ENCODE peak calls at places on chromosome 11, in ten cellular contexts. P is gastrocnemius medialis, J is IMR-90, N is GM23338, M is fibroblast of the aortic adventitia, R is AG09309, V is keratinocyte, T is heart left ventricle, G is GM06990, S is kidney. F is an unnamed sample.
A peak's percentile ranks its signal among the peaks of the same experiment; 100 is the strongest.

GRCh38 chr11:44016129-44016528 is 31.7 kb upstream of the ACCSL start:
- DNase-seq in M (peak; percentile 85), R (no peak), S (peak; percentile 88), G (no peak), J (peak; percentile 67), N (no peak), P (peak; percentile 29), T (peak; percentile 89), V (no peak), F (no peak)

GRCh38 chr11:60594998-60595637 is 79.9 kb downstream of the MS4A13 start:
- DNase-seq in V (no peak), N (no peak), R (no peak), P (no peak), M (no peak), G (no peak), J (no peak), S (no peak), T (no peak), F (no peak)

GRCh38 chr11:544817-545166 is 7.5 kb downstream of the LRRC56 start:
- DNase-seq in S (no peak), J (no peak), P (no peak), R (no peak), G (no peak), M (no peak), V (no peak), N (no peak), T (no peak), F (no peak)

GRCh38 chr11:47538741-47539575 is 14.0 kb downstream of the CELF1 start:
- DNase-seq in M (peak; percentile 33), N (no peak), G (no peak), T (no peak), J (no peak), S (no peak), R (no peak), V (no peak), P (no peak), F (no peak)

GRCh38 chr11:86660011-86660595 is 12.3 kb downstream of the ME3 start:
- DNase-seq in G (no peak), J (peak; percentile 77), T (no peak), V (no peak), S (no peak), N (no peak), M (peak; percentile 72), P (no peak), R (no peak), F (no peak)

GRCh38 chr11:25734592-25735211 is 597.2 kb upstream of the ANO3 start:
- DNase-seq in V (no peak), N (peak; percentile 88), P (no peak), G (no peak), R (no peak), T (no peak), M (peak; percentile 47), S (no peak), J (peak; percentile 19), F (peak; percentile 40)

GRCh38 chr11:125332821-125333220 is 163.2 kb downstream of the FEZ1 start:
- DNase-seq in V (no peak), T (no peak), N (no peak), R (no peak), M (no peak), P (no peak), J (no peak), S (no peak), G (no peak), F (no peak)

GRCh38 chr11:115980336-115980735 is 476.1 kb upstream of the CADM1 start:
- DNase-seq in M (no peak), J (no peak), N (no peak), P (no peak), T (no peak), G (no peak), S (no peak), R (no peak), V (no peak), F (no peak)

GRCh38 chr11:32255876-32256275 is 165.0 kb downstream of the RCN1 start:
- DNase-seq in R (no peak), T (no peak), J (no peak), N (no peak), G (no peak), S (no peak), M (no peak), P (no peak), V (no peak), F (no peak)

GRCh38 chr11:44150395-44150794 is 54.9 kb downstream of the EXT2 start:
- DNase-seq in S (no peak), T (no peak), M (no peak), R (no peak), G (no peak), J (no peak), V (no peak), P (no peak), N (no peak), F (no peak)

GRCh38 chr11:69442012-69442806 is 39.3 kb upstream of the LINC01488 start:
- DNase-seq in S (peak; percentile 28), P (no peak), M (no peak), R (no peak), T (no peak), V (peak; percentile 49), J (no peak), G (no peak), N (no peak), F (no peak)

GRCh38 chr11:9784602-9785315 is 120.9 kb downstream of the SWAP70 start:
- DNase-seq in G (no peak), R (no peak), N (no peak), V (no peak), S (no peak), J (no peak), T (no peak), P (no peak), M (peak; percentile 40), F (no peak)

GRCh38 chr11:8207080-8208000 is 38.5 kb upstream of the RIC3 start:
- DNase-seq in S (no peak), J (peak; percentile 22), T (no peak), R (no peak), G (no peak), N (no peak), P (no peak), M (no peak), V (no peak), F (no peak)

GRCh38 chr11:117231637-117232021 is 244 bp downstream of the PCSK7 start:
- DNase-seq in T (no peak), R (no peak), S (no peak), G (no peak), J (no peak), N (peak; percentile 24), P (no peak), M (no peak), V (no peak), F (no peak)

GRCh38 chr11:46305295-46305694 is 27.8 kb downstream of the CREB3L1 start:
- DNase-seq in V (no peak), M (peak; percentile 32), R (no peak), S (no peak), J (peak; percentile 35), T (no peak), G (no peak), N (no peak), P (no peak), F (no peak)

GRCh38 chr11:44024977-44025376 is 22.8 kb upstream of the ACCSL start:
- DNase-seq in P (no peak), R (no peak), J (no peak), M (no peak), G (no peak), V (no peak), N (no peak), S (no peak), T (no peak), F (no peak)

GRCh38 chr11:43786016-43786415 is 94.6 kb upstream of the ALKBH3 start:
- DNase-seq in R (no peak), S (no peak), P (no peak), V (no peak), T (no peak), M (no peak), J (no peak), N (no peak), G (no peak), F (no peak)

GRCh38 chr11:101428918-101429317 is 154.9 kb downstream of the TRPC6 start:
- DNase-seq in N (peak; percentile 74), G (no peak), R (no peak), P (no peak), J (peak; percentile 54), V (no peak), M (peak; percentile 29), S (no peak), T (no peak), F (peak; percentile 8)

GRCh38 chr11:73661035-73661628 is 14.8 kb downstream of the PLEKHB1 start:
- DNase-seq in P (peak; percentile 72), N (peak; percentile 96), R (peak; percentile 17), T (peak; percentile 89), S (peak; percentile 95), M (peak; percentile 83), V (peak; percentile 11), G (peak; percentile 79), J (peak; percentile 77), F (peak; percentile 59)
- H3K4me3 ChIP-seq in P (peak overlapping the region; percentile 49), N (peak overlapping the region; percentile 68), R (peak overlapping the region; percentile 39), T (peak overlapping the region; percentile 41), S (peak overlapping the region; percentile 68), M (peak overlapping the region; percentile 56), V (peak overlapping the region; percentile 30), G (peak overlapping the region; percentile 30), J (peak overlapping the region; percentile 25), F (peak overlapping the region; percentile 30)

GRCh38 chr11:33868646-33869461 is 23.0 kb downstream of the LMO2 start:
- DNase-seq in M (no peak), R (no peak), V (no peak), N (peak; percentile 50), J (no peak), G (peak; percentile 25), T (no peak), P (peak; percentile 38), S (peak; percentile 76), F (no peak)
- TF ChIP-seq CTCF in M (no peak), R (no peak), V (no peak), N (no peak), J (no peak), G (no peak), T (no peak), P (no peak), S (no peak), F (no peak)

GRCh38 chr11:129852125-129852740 is 36.6 kb downstream of the TMEM45B start:
- DNase-seq in V (no peak), P (no peak), R (peak; percentile 5), J (no peak), T (no peak), N (no peak), G (no peak), M (no peak), S (no peak), F (no peak)
- H3K4me3 ChIP-seq in V (no peak overlapping the region), P (no peak overlapping the region), R (no peak overlapping the region), J (no peak overlapping the region), T (no peak overlapping the region), N (no peak overlapping the region), G (no peak overlapping the region), M (no peak overlapping the region), S (no peak overlapping the region), F (no peak overlapping the region)

DNA sequence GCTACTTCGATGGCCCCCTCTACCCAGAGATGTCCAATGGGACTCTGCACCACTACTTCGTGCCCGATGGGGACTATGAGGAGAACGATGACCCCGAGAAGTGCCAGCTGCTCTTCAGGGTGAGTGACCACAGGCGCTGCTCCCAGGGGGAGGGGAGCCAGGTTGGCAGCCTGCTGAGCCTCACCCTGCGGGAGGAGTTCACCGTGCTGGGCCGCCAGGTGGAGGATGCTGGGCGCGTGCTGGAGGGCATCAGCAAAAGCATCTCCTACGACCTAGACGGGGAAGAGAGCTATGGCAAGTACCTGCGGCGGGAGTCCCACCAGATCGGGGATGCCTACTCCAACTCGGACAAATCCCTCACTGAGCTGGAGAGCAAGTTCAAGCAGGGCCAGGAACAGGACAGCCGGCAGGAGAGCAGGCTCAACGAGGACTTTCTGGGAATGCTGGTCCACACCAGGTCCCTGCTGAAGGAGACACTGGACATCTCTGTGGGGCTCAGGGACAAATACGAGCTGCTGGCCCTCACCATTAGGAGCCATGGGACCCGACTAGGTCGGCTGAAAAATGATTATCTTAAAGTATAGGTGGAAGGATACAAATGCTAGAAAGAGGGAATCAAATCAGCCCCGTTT is 783 bp downstream of the FIBIN start:
- DNase-seq in P (no peak), J (no peak), T (peak; percentile 25), N (peak; percentile 24), M (no peak), V (no peak), S (peak; percentile 85), R (no peak), G (no peak), F (no peak)
- TF ChIP-seq CTCF in P (no peak), J (no peak), T (no peak), N (no peak), M (peak; percentile 11), V (peak; percentile 3), S (no peak), R (no peak), G (no peak), F (no peak)

F was measured in astrocyte of the cerebellum.